ENCODE peak calls at places on chromosomes 5 and 9, in eight cellular contexts. K, L, I, P, D, J, B and X are unnamed samples.

GRCh38 chr5:146703499-146703898 is 175.1 kb downstream of the PPP2R2B start:
- DNase-seq in K (no peak), L (no peak), I (no peak), P (no peak), D (peak), J (no peak), B (no peak), X (no peak)

GRCh38 chr9:119375892-119376291 is 6.7 kb upstream of the BRINP1 start:
- DNase-seq in K (peak), L (peak), I (no peak), P (peak), D (peak), J (no peak), B (peak), X (peak)

GRCh38 chr5:142817961-142818431 is 47.8 kb downstream of the ARHGAP26 start:
- DNase-seq in K (peak), L (peak), I (no peak), P (no peak), D (peak), J (no peak), B (no peak), X (no peak)

GRCh38 chr5:112757468-112758208 is 20.0 kb downstream of the APC start:
- DNase-seq in K (peak), L (peak), I (no peak), P (peak), D (peak), J (peak), B (peak), X (peak)

GRCh38 chr9:87510251-87510683 is 12.6 kb downstream of the DAPK1 start:
- DNase-seq in K (no peak), L (no peak), I (no peak), P (no peak), D (no peak), J (no peak), B (no peak), X (no peak)

GRCh38 chr9:128232811-128233428 is 29.7 kb downstream of the DNM1 start:
- DNase-seq in K (no peak), L (no peak), I (no peak), P (no peak), D (no peak), J (no peak), B (no peak), X (no peak)

GRCh38 chr5:114412509-114413171 is 50.8 kb downstream of the KCNN2 start:
- DNase-seq in K (peak), L (peak), I (peak), P (peak), D (peak), J (no peak), B (peak), X (peak)

GRCh38 chr9:27183151-27183550 is 74.1 kb downstream of the TEK start:
- DNase-seq in K (peak), L (no peak), I (no peak), P (no peak), D (no peak), J (no peak), B (no peak), X (peak)

GRCh38 chr9:71302776-71303175 is 181.4 kb upstream of the TRPM3 start:
- DNase-seq in K (no peak), L (peak), I (no peak), P (no peak), D (peak), J (no peak), B (no peak), X (no peak)

GRCh38 chr9:125428060-125428481 is 166.4 kb downstream of the GAPVD1 start:
- DNase-seq in K (peak), L (no peak), I (no peak), P (peak), D (peak), J (no peak), B (peak), X (peak)

GRCh38 chr5:1184481-1184880 is 16.9 kb upstream of the SLC6A19 start:
- DNase-seq in K (no peak), L (no peak), I (no peak), P (no peak), D (no peak), J (no peak), B (no peak), X (no peak)

GRCh38 chr9:16032799-16033198 is 480.0 kb downstream of the CCDC171 start:
- DNase-seq in K (peak), L (no peak), I (no peak), P (peak), D (peak), J (no peak), B (no peak), X (peak)

GRCh38 chr9:125987420-125987819 is 240.2 kb downstream of the PBX3 start:
- DNase-seq in K (no peak), L (no peak), I (no peak), P (no peak), D (no peak), J (no peak), B (no peak), X (no peak)

GRCh38 chr9:34589656-34590375 is at the start of gene CNTFR:
- DNase-seq in K (no peak), L (peak), I (no peak), P (no peak), D (peak), J (no peak), B (no peak), X (no peak)

GRCh38 chr9:76759726-76760125 is 4.5 kb upstream of the PCA3 start:
- DNase-seq in K (no peak), L (no peak), I (no peak), P (no peak), D (no peak), J (no peak), B (no peak), X (no peak)

GRCh38 chr9:94919376-94920098 is 193.0 kb downstream of the AOPEP start:
- DNase-seq in K (peak), L (peak), I (peak), P (peak), D (peak), J (no peak), B (no peak), X (peak)

GRCh38 chr9:127074561-127075548 is 47.6 kb downstream of the ANGPTL2 start:
- DNase-seq in K (no peak), L (no peak), I (no peak), P (no peak), D (no peak), J (no peak), B (no peak), X (no peak)

GRCh38 chr5:76371955-76372319 is 31.1 kb upstream of the IQGAP2 start:
- DNase-seq in K (peak), L (no peak), I (no peak), P (peak), D (no peak), J (no peak), B (no peak), X (no peak)

GRCh38 chr5:66242050-66242449 is 98.0 kb downstream of the SREK1 start:
- DNase-seq in K (peak), L (no peak), I (no peak), P (no peak), D (peak), J (no peak), B (no peak), X (no peak)

GRCh38 chr9:93038918-93039317 is 19.6 kb upstream of the SUSD3 start:
- DNase-seq in K (no peak), L (no peak), I (no peak), P (no peak), D (no peak), J (no peak), B (no peak), X (no peak)

GRCh38 chr9:94717656-94718225 is 8.8 kb upstream of the AOPEP start:
- DNase-seq in K (peak), L (peak), I (no peak), P (peak), D (peak), J (no peak), B (peak), X (peak)

GRCh38 chr5:83721878-83722779 is 1.5 kb upstream of the HAPLN1 start:
- DNase-seq in K (peak), L (peak), I (peak), P (peak), D (peak), J (no peak), B (no peak), X (peak)

GRCh38 chr9:37943329-37944265 is 39.7 kb upstream of the SLC25A51 start:
- DNase-seq in K (peak), L (peak), I (peak), P (peak), D (peak), J (no peak), B (no peak), X (peak)

GRCh38 chr9:2764371-2764770 is 47.1 kb downstream of the KCNV2 start:
- DNase-seq in K (no peak), L (no peak), I (no peak), P (peak), D (no peak), J (peak), B (peak), X (no peak)

GRCh38 chr5:131525805-131526204 is 109.2 kb downstream of the RAPGEF6 start:
- DNase-seq in K (no peak), L (peak), I (no peak), P (no peak), D (peak), J (no peak), B (peak), X (peak)

GRCh38 chr5:88941581-88941980 is 58.6 kb upstream of the MEF2C start:
- DNase-seq in K (no peak), L (no peak), I (no peak), P (no peak), D (no peak), J (no peak), B (no peak), X (no peak)

GRCh38 chr9:123338710-123339665 is 17.0 kb upstream of the CRB2 start:
- DNase-seq in K (no peak), L (no peak), I (no peak), P (peak), D (no peak), J (peak), B (peak), X (peak)

GRCh38 chr5:140800816-140801493 is at the start of gene PCDHA3:
- DNase-seq in K (no peak), L (peak), I (no peak), P (peak), D (peak), J (no peak), B (peak), X (peak)

GRCh38 chr9:88053888-88054501 is 79.7 kb upstream of the CDK20 start:
- DNase-seq in K (no peak), L (no peak), I (no peak), P (no peak), D (no peak), J (no peak), B (no peak), X (no peak)

GRCh38 chr5:150411245-150411979 is 1.3 kb downstream of the CD74 start:
- DNase-seq in K (no peak), L (peak), I (no peak), P (peak), D (peak), J (peak), B (peak), X (no peak)

GRCh38 chr5:7781899-7782298 is 69.0 kb downstream of the CFAP90 start:
- DNase-seq in K (no peak), L (no peak), I (no peak), P (no peak), D (no peak), J (no peak), B (no peak), X (no peak)
- H3K4me3 ChIP-seq in K (no peak), L (no peak), I (no peak), P (no peak), D (no peak), J (no peak), B (no peak), X (no peak)

GRCh38 chr9:111036068-111036789 is 2.0 kb downstream of the LPAR1 start:
- DNase-seq in K (peak), L (peak), I (no peak), P (peak), D (peak), J (no peak), B (no peak), X (peak)
- H3K4me3 ChIP-seq in K (peak), L (peak), I (peak), P (peak), D (peak), J (no peak), B (no peak), X (peak)

DNA sequence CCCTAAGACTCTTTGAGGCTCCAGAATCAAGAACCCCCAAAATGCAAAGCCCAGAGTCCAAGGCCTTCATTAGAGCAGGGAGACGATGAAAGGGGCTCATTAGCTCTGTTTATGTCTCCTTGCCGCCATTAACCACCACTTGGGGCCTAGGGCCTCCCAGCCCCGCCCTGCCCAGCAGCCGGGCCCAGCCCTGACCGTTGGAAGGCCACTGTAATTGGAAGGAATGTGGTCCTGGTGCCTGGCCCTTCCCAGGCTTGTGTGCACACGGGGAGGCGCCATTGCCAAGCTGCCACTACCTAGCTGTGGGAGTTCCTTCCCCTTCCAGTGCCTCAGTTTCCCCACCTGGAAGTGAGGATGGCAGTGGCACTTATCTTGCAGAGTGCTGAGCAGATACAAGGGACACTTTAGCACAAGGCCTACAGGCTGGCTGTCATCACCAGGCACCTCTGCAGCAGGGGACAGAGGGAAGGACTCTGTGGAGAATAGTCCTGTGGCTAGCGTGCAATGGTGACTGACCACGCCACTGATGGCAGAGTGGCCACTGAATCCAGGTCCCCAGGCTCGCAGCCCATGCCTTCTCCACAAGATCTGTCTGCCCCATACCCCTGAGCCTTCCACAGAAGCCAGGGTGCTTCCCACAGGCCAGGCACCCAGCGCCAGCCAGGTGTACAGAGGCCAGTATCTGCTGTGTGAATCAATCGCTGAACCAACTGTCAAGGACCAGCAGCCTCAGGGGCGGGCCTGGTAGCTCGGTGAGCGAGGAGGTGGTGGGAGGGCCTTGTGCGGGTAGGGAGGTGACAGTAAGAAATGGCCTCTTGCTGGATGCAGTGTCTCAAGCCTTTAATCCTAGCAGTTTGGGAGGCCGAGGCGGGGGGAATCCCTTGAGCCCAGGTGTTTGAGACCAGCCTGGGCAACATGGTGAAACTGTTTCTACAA is 20.8 kb downstream of the GBGT1 start:
- DNase-seq in K (no peak), L (no peak), I (no peak), P (no peak), D (no peak), J (peak), B (no peak), X (no peak)
- H3K4me3 ChIP-seq in K (no peak), L (no peak), I (no peak), P (no peak), D (no peak), J (no peak), B (no peak), X (no peak)

GRCh38 chr9:31065691-31066090 is 1318.8 kb upstream of the ACO1 start:
- DNase-seq in K (no peak), L (no peak), I (no peak), P (no peak), D (no peak), J (no peak), B (no peak), X (no peak)

GRCh38 chr9:31071606-31072286 is 1312.7 kb upstream of the ACO1 start:
- DNase-seq in K (no peak), L (no peak), I (no peak), P (no peak), D (no peak), J (no peak), B (no peak), X (no peak)

DNA sequence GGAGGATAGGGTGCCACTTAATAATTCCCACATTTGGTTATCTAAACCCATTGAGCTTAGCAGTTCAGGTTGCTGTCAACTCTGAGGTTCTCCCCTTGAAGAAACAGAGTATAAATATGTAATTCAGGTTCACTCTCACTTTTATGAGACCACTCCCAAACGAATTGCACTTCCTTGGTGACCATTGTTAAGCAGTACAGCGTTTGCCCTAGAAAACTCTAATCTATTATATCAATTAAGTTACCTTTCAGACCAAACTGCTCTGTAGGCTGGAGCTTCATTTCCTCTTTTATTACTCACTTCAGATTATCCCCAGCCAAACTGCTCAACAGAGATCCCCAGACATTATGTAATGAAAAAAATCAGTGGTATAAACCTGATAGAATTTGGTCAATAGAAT is 1317.0 kb upstream of the ACO1 start:
- DNase-seq in K (no peak), L (no peak), I (no peak), P (no peak), D (no peak), J (no peak), B (no peak), X (no peak)
- H3K4me3 ChIP-seq in K (no peak), L (no peak), I (no peak), P (no peak), D (no peak), J (no peak), B (no peak), X (no peak)